ENCODE peak calls at places on chromosomes 13 and 19, in four cellular contexts. One of them, this sample, is unnamed. For H3K4me1 and H3K27me3, the result is how much of the 10 kb centered on the place peaks cover.

GRCh38 chr13:45950343-45950995 is 98.9 kb upstream of the SIAH3 start:
- DNase-seq in ovary: no peak
- DNase-seq in naive thymus-derived CD4-positive, alpha-beta T cell: no peak
- DNase-seq in neuronal stem cell: no peak
- DNase-seq in this sample: no peak

GRCh38 chr13:80469841-80470378 is 129.0 kb upstream of the SPRY2 start:
- DNase-seq in naive thymus-derived CD4-positive, alpha-beta T cell: no peak
- DNase-seq in neuronal stem cell: no peak
- DNase-seq in ovary: no peak
- DNase-seq in this sample: peak

GRCh38 chr13:76754414-76754813 is 131.8 kb downstream of the KCTD12 start:
- DNase-seq in ovary: no peak
- DNase-seq in naive thymus-derived CD4-positive, alpha-beta T cell: no peak
- DNase-seq in neuronal stem cell: no peak
- DNase-seq in this sample: no peak

GRCh38 chr13:33531484-33531883 is 245.9 kb upstream of the STARD13 start:
- DNase-seq in ovary: no peak
- DNase-seq in naive thymus-derived CD4-positive, alpha-beta T cell: no peak
- DNase-seq in neuronal stem cell: no peak
- DNase-seq in this sample: no peak

GRCh38 chr13:45833663-45834062 is 17.9 kb downstream of the SIAH3 start:
- DNase-seq in ovary: no peak
- DNase-seq in neuronal stem cell: no peak
- DNase-seq in naive thymus-derived CD4-positive, alpha-beta T cell: no peak
- DNase-seq in this sample: peak

GRCh38 chr19:3977242-3978143 is 6.6 kb upstream of the DAPK3 start:
- DNase-seq in naive thymus-derived CD4-positive, alpha-beta T cell: no peak
- DNase-seq in ovary: peak
- DNase-seq in neuronal stem cell: no peak
- DNase-seq in this sample: no peak

GRCh38 chr19:1154731-1155351 is 19.2 kb downstream of the SBNO2 start:
- DNase-seq in neuronal stem cell: no peak
- DNase-seq in naive thymus-derived CD4-positive, alpha-beta T cell: no peak
- DNase-seq in ovary: peak
- DNase-seq in this sample: peak

GRCh38 chr19:2726160-2726855 is 5.1 kb upstream of the DIRAS1 start:
- DNase-seq in ovary: no peak
- DNase-seq in neuronal stem cell: no peak
- DNase-seq in naive thymus-derived CD4-positive, alpha-beta T cell: no peak
- DNase-seq in this sample: no peak

GRCh38 chr19:58570770-58571574 is 2.2 kb downstream of the MZF1 start:
- DNase-seq in ovary: peak
- DNase-seq in naive thymus-derived CD4-positive, alpha-beta T cell: no peak
- DNase-seq in neuronal stem cell: no peak
- DNase-seq in this sample: peak

GRCh38 chr13:34897220-34897619 is 44.9 kb upstream of the NBEA start:
- DNase-seq in ovary: no peak
- DNase-seq in neuronal stem cell: no peak
- DNase-seq in naive thymus-derived CD4-positive, alpha-beta T cell: no peak
- DNase-seq in this sample: no peak

GRCh38 chr19:57688011-57688763 is 6.4 kb downstream of the ZNF551 start:
- DNase-seq in ovary: no peak
- DNase-seq in naive thymus-derived CD4-positive, alpha-beta T cell: no peak
- DNase-seq in neuronal stem cell: no peak
- DNase-seq in this sample: no peak

GRCh38 chr13:77230560-77230959 is 96.3 kb downstream of the MYCBP2 start:
- DNase-seq in naive thymus-derived CD4-positive, alpha-beta T cell: no peak
- DNase-seq in neuronal stem cell: no peak
- DNase-seq in ovary: no peak
- DNase-seq in this sample: no peak

GRCh38 chr13:57612568-57612967 is 19.0 kb upstream of the PCDH17 start:
- DNase-seq in naive thymus-derived CD4-positive, alpha-beta T cell: no peak
- DNase-seq in neuronal stem cell: no peak
- DNase-seq in ovary: no peak
- DNase-seq in this sample: no peak

DNA sequence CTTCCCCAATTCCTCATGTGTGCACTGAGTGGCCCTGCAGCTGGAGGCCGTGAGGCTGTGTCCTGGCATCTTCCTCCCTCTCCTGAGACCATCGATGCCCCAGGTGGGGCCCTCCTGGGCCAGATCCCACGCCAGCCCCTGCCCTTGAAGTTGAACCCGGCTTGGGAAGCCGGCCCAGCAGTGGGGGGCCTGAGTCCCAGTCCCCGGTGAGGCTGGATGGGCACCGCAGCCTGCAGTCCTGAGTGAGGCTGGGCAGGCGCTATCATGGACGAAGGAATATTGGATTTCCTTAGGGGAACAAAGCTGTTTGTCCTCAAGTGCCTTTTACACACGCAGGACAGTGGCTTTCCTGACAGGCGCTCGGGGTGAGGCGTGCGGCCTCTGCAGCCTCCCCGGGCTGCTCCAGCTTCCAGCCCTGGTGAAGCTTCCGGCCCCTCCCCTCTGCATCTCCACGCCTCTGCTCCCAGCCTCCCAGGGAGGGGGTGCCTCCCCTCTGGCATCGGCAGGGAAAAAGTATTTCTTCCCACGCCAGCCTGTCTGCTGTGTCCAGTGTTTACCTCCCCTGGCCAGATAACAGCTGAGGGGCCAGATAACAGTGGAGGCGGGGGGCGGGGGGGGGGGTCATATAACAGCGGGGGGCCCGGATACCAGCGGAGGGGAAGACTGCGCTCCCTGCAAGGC is 159.5 kb downstream of the KDM4B start:
- DNase-seq in naive thymus-derived CD4-positive, alpha-beta T cell: no peak
- DNase-seq in ovary: peak
- DNase-seq in neuronal stem cell: no peak
- DNase-seq in this sample: peak
- H3K4me1 ChIP-seq in naive thymus-derived CD4-positive, alpha-beta T cell: under half
- H3K4me1 ChIP-seq in ovary: under half
- H3K4me1 ChIP-seq in neuronal stem cell: half or more
- H3K4me1 ChIP-seq in this sample: under half

DNA sequence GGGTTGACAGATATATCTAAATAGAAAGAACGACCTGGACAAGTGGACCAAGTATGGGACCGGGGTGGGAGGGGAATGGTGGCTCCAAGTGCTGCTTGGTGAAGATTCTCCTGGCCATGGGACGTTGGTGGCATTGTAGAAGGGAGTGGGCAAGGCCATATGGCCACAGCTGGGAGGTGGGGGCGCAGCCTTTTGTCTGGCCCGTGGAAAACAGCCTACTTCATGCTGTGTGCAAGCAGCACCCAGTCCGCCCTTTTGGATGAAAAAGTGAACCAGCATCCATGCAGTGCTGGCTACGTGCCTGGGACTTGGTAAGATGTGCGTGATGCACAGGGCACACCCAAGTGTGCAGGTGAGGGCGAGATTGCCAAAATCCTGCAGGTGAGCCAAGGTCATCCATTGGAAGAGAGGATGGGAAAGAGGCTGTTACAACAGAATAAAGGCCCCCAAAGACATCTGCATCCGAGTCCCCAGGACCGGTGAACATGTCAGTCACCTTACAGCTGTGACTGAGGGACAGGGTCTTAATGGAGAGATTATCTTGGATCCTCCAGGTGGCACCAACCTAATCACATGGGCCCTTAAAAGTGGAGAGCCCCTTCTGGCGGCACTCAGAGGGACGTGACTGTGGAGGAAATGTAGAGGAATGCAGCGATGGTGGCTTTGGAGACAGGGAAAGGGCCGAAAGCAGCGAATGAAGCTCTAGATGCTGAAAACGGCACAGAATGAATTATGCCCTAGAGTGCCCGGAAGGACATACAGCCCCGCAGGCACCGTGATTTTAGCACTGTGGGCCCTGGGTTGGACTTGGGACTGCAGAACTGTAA is 40.8 kb downstream of the TEX29 start:
- DNase-seq in ovary: no peak
- DNase-seq in neuronal stem cell: no peak
- DNase-seq in naive thymus-derived CD4-positive, alpha-beta T cell: no peak
- DNase-seq in this sample: no peak
- H3K27me3 ChIP-seq in ovary: under half
- H3K27me3 ChIP-seq in neuronal stem cell: under half
- H3K27me3 ChIP-seq in naive thymus-derived CD4-positive, alpha-beta T cell: under half
- H3K27me3 ChIP-seq in this sample: under half

GRCh38 chr19:37334179-37335071 is 36.5 kb upstream of the ZNF527 start:
- DNase-seq in ovary: peak
- DNase-seq in neuronal stem cell: peak
- DNase-seq in naive thymus-derived CD4-positive, alpha-beta T cell: peak
- DNase-seq in this sample: peak
- H3K27ac ChIP-seq in ovary: peak
- H3K27ac ChIP-seq in neuronal stem cell: no peak
- H3K27ac ChIP-seq in naive thymus-derived CD4-positive, alpha-beta T cell: peak
- H3K27ac ChIP-seq in this sample: peak

GRCh38 chr19:49641688-49642487 is at the start of gene SCAF1:
- DNase-seq in neuronal stem cell: peak
- DNase-seq in naive thymus-derived CD4-positive, alpha-beta T cell: peak
- DNase-seq in ovary: peak
- DNase-seq in this sample: peak

GRCh38 chr19:49638360-49638759 is 1.6 kb downstream of the RRAS start:
- DNase-seq in neuronal stem cell: no peak
- DNase-seq in ovary: no peak
- DNase-seq in naive thymus-derived CD4-positive, alpha-beta T cell: no peak
- DNase-seq in this sample: no peak

GRCh38 chr19:49637865-49638350 is 2.0 kb downstream of the RRAS start:
- DNase-seq in neuronal stem cell: no peak
- DNase-seq in ovary: peak
- DNase-seq in naive thymus-derived CD4-positive, alpha-beta T cell: no peak
- DNase-seq in this sample: peak

GRCh38 chr19:49640113-49640898 is at the start of gene RRAS:
- DNase-seq in neuronal stem cell: peak
- DNase-seq in naive thymus-derived CD4-positive, alpha-beta T cell: peak
- DNase-seq in ovary: peak
- DNase-seq in this sample: peak

DNA sequence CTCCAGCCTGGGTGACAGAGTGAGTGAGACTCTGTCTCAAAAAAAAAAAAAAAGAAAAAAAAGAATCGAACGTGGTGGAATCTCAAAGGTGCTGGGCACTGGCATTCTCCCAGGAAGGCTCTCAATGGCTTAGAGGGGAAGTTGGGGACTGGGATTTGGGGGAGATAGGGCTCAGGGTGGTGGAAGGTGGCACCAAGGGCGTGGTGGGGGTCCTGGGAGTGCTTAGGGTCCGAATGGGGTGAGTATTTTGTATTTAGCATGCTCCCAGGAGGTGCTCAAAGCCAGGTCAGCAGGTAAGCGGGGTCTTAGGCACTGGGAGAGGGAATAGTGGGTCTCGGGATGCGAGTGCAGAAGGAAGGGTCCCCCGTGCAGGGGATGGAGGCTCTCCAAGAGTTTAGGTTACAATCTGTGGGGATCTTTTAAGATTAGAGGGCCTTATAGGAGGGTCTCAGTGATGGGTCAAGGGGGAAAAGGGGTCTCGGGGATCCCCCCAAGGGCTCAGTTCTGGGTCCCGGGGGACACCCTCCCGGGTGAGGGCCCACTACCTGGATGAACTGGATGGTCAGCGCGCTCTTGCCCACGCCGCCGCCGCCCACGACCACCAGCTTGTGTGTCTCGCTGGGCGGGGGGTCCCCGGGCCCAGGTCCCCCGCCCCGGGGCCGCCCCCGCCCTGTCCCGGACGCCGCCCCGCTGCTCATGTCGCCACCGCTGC is 386 bp downstream of the RRAS start:
- DNase-seq in neuronal stem cell: peak
- DNase-seq in ovary: peak
- DNase-seq in naive thymus-derived CD4-positive, alpha-beta T cell: no peak
- DNase-seq in this sample: no peak
- H3K4me1 ChIP-seq in neuronal stem cell: under half
- H3K4me1 ChIP-seq in ovary: under half
- H3K4me1 ChIP-seq in naive thymus-derived CD4-positive, alpha-beta T cell: under half
- H3K4me1 ChIP-seq in this sample: half or more

GRCh38 chr19:54558339-54558738 is 15.3 kb upstream of the LILRA2 start:
- DNase-seq in neuronal stem cell: no peak
- DNase-seq in naive thymus-derived CD4-positive, alpha-beta T cell: no peak
- DNase-seq in ovary: no peak
- DNase-seq in this sample: no peak
- H3K27me3 ChIP-seq in neuronal stem cell: under half
- H3K27me3 ChIP-seq in naive thymus-derived CD4-positive, alpha-beta T cell: under half
- H3K27me3 ChIP-seq in ovary: under half
- H3K27me3 ChIP-seq in this sample: half or more

DNA sequence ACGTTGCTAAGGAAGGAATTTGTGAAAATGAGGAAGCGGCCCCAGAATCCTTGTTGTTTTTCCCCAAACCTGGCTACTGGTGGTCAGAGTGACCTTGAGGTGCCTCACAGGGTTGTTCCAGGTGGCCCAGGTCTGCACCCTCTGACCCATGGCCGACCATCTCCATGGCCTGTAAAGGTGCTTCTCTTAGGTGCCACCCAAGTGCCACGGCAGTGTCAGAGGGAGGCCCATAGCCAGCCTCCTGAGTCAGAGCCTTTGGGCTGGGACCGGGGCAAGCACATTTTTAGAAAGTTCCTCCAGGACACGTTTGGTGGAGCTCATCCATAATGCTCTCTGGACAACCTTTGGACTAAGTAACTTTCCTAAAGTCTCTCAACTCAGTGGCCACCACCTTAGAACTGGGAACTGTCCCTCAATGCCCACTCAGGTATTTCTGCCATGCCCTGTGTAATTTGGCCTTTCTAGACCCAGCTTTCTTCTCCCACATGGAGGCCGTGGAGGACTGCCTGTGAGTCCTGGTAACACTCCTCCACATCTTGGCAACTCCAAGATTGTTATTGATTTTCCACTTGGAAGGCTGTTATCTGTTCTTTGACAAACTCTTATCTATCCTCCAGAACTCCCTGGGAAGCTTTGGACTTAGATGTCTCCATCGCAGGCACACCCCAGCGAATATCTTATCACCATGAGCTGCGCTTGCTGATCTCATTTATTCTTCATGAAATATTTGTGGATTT is 84.1 kb upstream of the IRS2 start:
- DNase-seq in ovary: no peak
- DNase-seq in neuronal stem cell: no peak
- DNase-seq in naive thymus-derived CD4-positive, alpha-beta T cell: no peak
- DNase-seq in this sample: no peak
- H3K27ac ChIP-seq in ovary: no peak
- H3K27ac ChIP-seq in neuronal stem cell: no peak
- H3K27ac ChIP-seq in naive thymus-derived CD4-positive, alpha-beta T cell: no peak
- H3K27ac ChIP-seq in this sample: peak

This sample was measured in left ventricle myocardium inferior.